ENCODE peak calls at places on chromosomes 7 and 10, in eight cellular contexts. E is nephron progenitor cell; P is stimulated activated CD8-positive, alpha-beta memory T cell treated with anti-CD3 and anti-CD28 coated beads, Interleukin-15, amount 100 ng/mL, for 48 hours; H is astrocyte of the spinal cord; N is HCEC 1CT; U is substantia nigra; W is activated T-helper 1 cell treated with Interleukin-2 at 50 U/mL for 16 hours; A is Kasumi-1. S is an unnamed sample.

GRCh38 chr7:78563186-78563585 is 764.6 kb downstream of the PHTF2 start:
- DNase-seq in A (no peak), H (no peak), U (no peak), N (no peak), P (no peak), E (no peak), W (no peak), S (no peak)

GRCh38 chr7:37145682-37146081 is 303.0 kb downstream of the ELMO1 start:
- DNase-seq in U (no peak), A (no peak), H (no peak), P (no peak), N (no peak), W (no peak), E (no peak), S (no peak)

GRCh38 chr7:80603940-80604339 is 34.5 kb upstream of the CD36 start:
- DNase-seq in H (no peak), E (no peak), N (no peak), W (no peak), P (no peak), U (no peak), A (no peak), S (no peak)

GRCh38 chr7:65438593-65438992 is 64.9 kb downstream of the ZNF92 start:
- DNase-seq in H (peak; percentile 88), N (peak; percentile 82), U (no peak), A (no peak), P (no peak), W (no peak), E (no peak), S (no peak)

GRCh38 chr10:74585231-74586087 is 240.9 kb upstream of the KAT6B start:
- DNase-seq in N (no peak), U (no peak), H (peak; percentile 33), E (peak; percentile 7), A (no peak), W (no peak), P (peak; percentile 8), S (peak; percentile 68)

GRCh38 chr10:10804998-10805737 is 212.5 kb upstream of the CELF2 start:
- DNase-seq in H (peak; percentile 70), A (no peak), N (peak; percentile 78), E (no peak), U (no peak), P (no peak), W (no peak), S (no peak)

GRCh38 chr7:26036092-26036491 is 115.9 kb upstream of the NFE2L3 start:
- DNase-seq in N (no peak), A (no peak), E (no peak), W (no peak), H (no peak), P (no peak), U (no peak), S (no peak)

GRCh38 chr10:75073442-75073841 is 38.0 kb upstream of the SAMD8 start:
- DNase-seq in P (no peak), A (no peak), U (no peak), E (no peak), H (no peak), W (no peak), N (no peak), S (no peak)

GRCh38 chr7:47153571-47153970 is 428.3 kb downstream of the TNS3 start:
- DNase-seq in N (no peak), E (peak; percentile 11), A (no peak), W (no peak), U (no peak), P (no peak), H (no peak), S (no peak)

GRCh38 chr10:48309711-48310226 is 3.3 kb downstream of the MAPK8 start:
- DNase-seq in U (no peak), N (peak; percentile 78), A (peak; percentile 22), W (no peak), P (no peak), H (peak; percentile 69), E (no peak), S (no peak)

GRCh38 chr7:17654940-17655339 is 285.4 kb downstream of the SNX13 start:
- DNase-seq in E (no peak), P (no peak), U (no peak), W (no peak), A (no peak), N (no peak), H (no peak), S (no peak)

GRCh38 chr10:1270906-1271305 is 214.7 kb downstream of the WDR37 start:
- DNase-seq in W (no peak), A (no peak), N (no peak), H (no peak), P (no peak), U (no peak), E (no peak), S (no peak)

GRCh38 chr10:23534328-23534727 is 95.5 kb downstream of the OTUD1 start:
- DNase-seq in W (no peak), E (no peak), N (no peak), P (no peak), U (no peak), H (no peak), A (no peak), S (no peak)

GRCh38 chr10:104267721-104268690 is 978 bp upstream of the GSTO2 start:
- DNase-seq in E (no peak), W (no peak), A (peak; percentile 37), H (no peak), P (peak; percentile 16), U (no peak), N (no peak), S (no peak)

GRCh38 chr10:55746002-55746401 is 615.1 kb downstream of the ZWINT start:
- DNase-seq in W (no peak), A (no peak), N (no peak), U (no peak), P (no peak), E (no peak), H (no peak), S (no peak)

GRCh38 chr7:44978511-44979366 is at the start of gene MYO1G:
- DNase-seq in U (no peak), N (no peak), A (peak; percentile 100), E (no peak), P (peak; percentile 95), W (peak; percentile 86), H (no peak), S (peak; percentile 94)

GRCh38 chr10:18140149-18140956 is at the start of gene CACNB2:
- DNase-seq in U (peak; percentile 20), W (no peak), P (no peak), A (no peak), N (peak; percentile 45), H (peak; percentile 15), E (peak; percentile 79), S (no peak)

GRCh38 chr10:43344051-43344450 is 27.4 kb upstream of the FXYD4 start:
- DNase-seq in A (no peak), P (no peak), H (no peak), W (no peak), E (no peak), N (no peak), U (no peak), S (no peak)

GRCh38 chr10:85645097-85645496 is 721.5 kb downstream of the GRID1 start:
- DNase-seq in U (no peak), W (no peak), E (no peak), N (no peak), H (peak; percentile 38), P (no peak), A (no peak), S (no peak)

S was measured in CD4-positive, alpha-beta memory T cell.